ENCODE peak calls at places on chromosomes 2 and 18, in seven cellular contexts. G is tibial artery, N is Peyer's patch, K is tibial nerve, O is small intestine, R is right lobe of liver, H is adrenal gland. P is an unnamed sample.
A peak's percentile ranks its signal among the peaks of the same experiment; 100 is the strongest.

GRCh38 chr2:184472481-184472880 is 125.8 kb upstream of the ZNF804A start:
- DNase-seq in G (no peak), N (no peak), K (no peak), O (no peak), R (no peak), H (no peak), P (no peak)

GRCh38 chr2:120907822-120908221 is 172.2 kb downstream of the GLI2 start:
- DNase-seq in G (no peak), N (no peak), K (no peak), O (no peak), R (no peak), H (no peak), P (peak; percentile 29)

GRCh38 chr18:3180325-3180724 is 39.4 kb downstream of the MYOM1 start:
- DNase-seq in G (no peak), N (no peak), K (no peak), O (no peak), R (no peak), H (no peak), P (no peak)

GRCh38 chr2:119486196-119486827 is 38.0 kb downstream of the SCTR start:
- DNase-seq in G (no peak), N (no peak), K (no peak), O (no peak), R (no peak), H (no peak), P (no peak)

GRCh38 chr18:35159782-35160181 is 81.1 kb upstream of the ZNF397 start:
- DNase-seq in G (no peak), N (no peak), K (no peak), O (no peak), R (no peak), H (no peak), P (no peak)

GRCh38 chr2:69615078-69615630 is 28.4 kb downstream of the AAK1 start:
- DNase-seq in G (no peak), N (no peak), K (no peak), O (no peak), R (no peak), H (no peak), P (no peak)

GRCh38 chr2:75606851-75607798 is 39.5 kb upstream of the MRPL19 start:
- DNase-seq in G (no peak), N (no peak), K (no peak), O (no peak), R (no peak), H (no peak), P (no peak)

GRCh38 chr2:46329803-46330775 is 32.9 kb downstream of the EPAS1 start:
- DNase-seq in G (no peak), N (no peak), K (no peak), O (no peak), R (no peak), H (peak; percentile 59), P (no peak)

GRCh38 chr2:53913721-53914120 is 54.0 kb upstream of the GPR75 start:
- DNase-seq in G (no peak), N (no peak), K (no peak), O (no peak), R (no peak), H (peak; percentile 4), P (no peak)

GRCh38 chr2:237904806-237905599 is 45.6 kb downstream of the RAMP1 start:
- DNase-seq in G (peak; percentile 93), N (peak; percentile 50), K (no peak), O (no peak), R (no peak), H (peak; percentile 46), P (no peak)

GRCh38 chr18:59229681-59230443 is 9.9 kb downstream of the GRP start:
- DNase-seq in G (no peak), N (no peak), K (no peak), O (no peak), R (no peak), H (no peak), P (no peak)

GRCh38 chr2:238995634-238996033 is 147.7 kb downstream of the TWIST2 start:
- DNase-seq in G (no peak), N (no peak), K (no peak), O (no peak), R (no peak), H (no peak), P (no peak)

GRCh38 chr2:219509780-219510511 is 4.3 kb upstream of the ASIC4 start:
- DNase-seq in G (peak; percentile 81), N (peak; percentile 72), K (no peak), O (peak; percentile 43), R (peak; percentile 54), H (peak; percentile 64), P (peak; percentile 97)

GRCh38 chr2:156673271-156673615 is 237.1 kb downstream of the GPD2 start:
- DNase-seq in G (no peak), N (no peak), K (no peak), O (no peak), R (no peak), H (no peak), P (no peak)

GRCh38 chr2:18149660-18150246 is 271.3 kb downstream of the KCNS3 start:
- DNase-seq in G (no peak), N (no peak), K (no peak), O (peak; percentile 28), R (no peak), H (no peak), P (no peak)

GRCh38 chr2:156192468-156192867 is 140.1 kb downstream of the NR4A2 start:
- DNase-seq in G (no peak), N (no peak), K (no peak), O (no peak), R (no peak), H (peak; percentile 2), P (no peak)

GRCh38 chr18:26710460-26711096 is 154.9 kb downstream of the AQP4 start:
- DNase-seq in G (no peak), N (no peak), K (no peak), O (no peak), R (no peak), H (no peak), P (no peak)

GRCh38 chr2:235032466-235032865 is 80.6 kb downstream of the SH3BP4 start:
- DNase-seq in G (peak; percentile 38), N (no peak), K (no peak), O (no peak), R (no peak), H (no peak), P (no peak)

GRCh38 chr2:235030936-235031335 is 79.1 kb downstream of the SH3BP4 start:
- DNase-seq in G (no peak), N (no peak), K (no peak), O (no peak), R (no peak), H (no peak), P (no peak)

GRCh38 chr2:235032949-235033348 is 81.1 kb downstream of the SH3BP4 start:
- DNase-seq in G (peak; percentile 43), N (no peak), K (no peak), O (no peak), R (no peak), H (no peak), P (no peak)

GRCh38 chr2:235030126-235030525 is 78.3 kb downstream of the SH3BP4 start:
- DNase-seq in G (no peak), N (no peak), K (no peak), O (no peak), R (no peak), H (no peak), P (no peak)

DNA sequence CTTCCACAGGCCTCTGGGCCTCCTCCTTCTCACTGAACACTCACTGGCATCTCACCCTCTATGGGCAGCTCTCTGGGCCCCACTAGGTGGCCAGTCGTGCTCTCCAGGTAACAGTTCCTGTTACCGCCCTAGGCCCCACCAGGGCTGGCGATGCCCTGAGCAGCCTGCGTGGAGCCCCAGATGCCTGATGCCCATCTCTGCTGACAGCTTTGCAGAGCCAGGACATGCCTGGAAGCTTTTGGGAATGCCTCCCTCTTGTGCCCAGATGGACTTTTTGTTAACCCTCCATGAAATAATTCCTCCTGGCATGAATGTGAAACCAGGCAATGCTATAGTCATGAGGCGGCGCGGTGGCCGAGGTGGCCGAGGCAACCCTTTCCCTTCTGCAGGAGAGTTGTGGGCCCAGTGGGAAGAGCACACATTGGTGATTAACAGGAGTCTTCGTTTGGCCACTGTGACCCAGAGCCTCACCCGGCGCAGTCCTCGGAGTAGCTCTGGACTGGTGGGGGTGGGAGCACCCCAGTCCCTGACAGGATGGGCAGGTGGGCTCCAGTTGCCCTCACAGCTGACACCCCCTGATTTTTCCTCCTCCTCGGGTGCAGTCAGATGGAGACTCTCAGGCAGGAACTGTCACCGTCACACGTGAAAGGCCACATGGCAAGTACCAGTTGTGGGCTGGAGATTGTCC is 80.0 kb downstream of the SH3BP4 start:
- DNase-seq in G (no peak), N (no peak), K (no peak), O (no peak), R (no peak), H (no peak), P (no peak)
- H3K36me3 ChIP-seq in G (peaks cover 21% of the 10 kb centered on the region), N (no peaks in the 10 kb centered on the region), K (no peaks in the 10 kb centered on the region), O (no peaks in the 10 kb centered on the region), R (no peaks in the 10 kb centered on the region), H (no peaks in the 10 kb centered on the region), P (peaks cover 71% of the 10 kb centered on the region)

GRCh38 chr2:190017837-190018236 is 44.7 kb downstream of the MSTN start:
- DNase-seq in G (no peak), N (no peak), K (no peak), O (no peak), R (no peak), H (no peak), P (no peak)
- H3K9me3 ChIP-seq in G (no peaks in the 10 kb centered on the region), N (no peaks in the 10 kb centered on the region), K (no peaks in the 10 kb centered on the region), O (no peaks in the 10 kb centered on the region), R (no peaks in the 10 kb centered on the region), H (no peaks in the 10 kb centered on the region), P (peaks cover 4% of the 10 kb centered on the region)

GRCh38 chr18:13452851-13453524 is 234.4 kb downstream of the LDLRAD4 start:
- DNase-seq in G (peak; percentile 48), N (no peak), K (no peak), O (no peak), R (peak; percentile 23), H (no peak), P (no peak)
- H3K36me3 ChIP-seq in G (no peaks in the 10 kb centered on the region), N (no peaks in the 10 kb centered on the region), K (no peaks in the 10 kb centered on the region), O (no peaks in the 10 kb centered on the region), R (no peaks in the 10 kb centered on the region), H (no peaks in the 10 kb centered on the region), P (no peaks in the 10 kb centered on the region)

GRCh38 chr18:78893396-78894305 is 86.0 kb upstream of the SALL3 start:
- DNase-seq in G (no peak), N (no peak), K (no peak), O (no peak), R (no peak), H (no peak), P (no peak)

GRCh38 chr18:78898635-78899034 is 81.0 kb upstream of the SALL3 start:
- DNase-seq in G (no peak), N (no peak), K (no peak), O (no peak), R (no peak), H (no peak), P (no peak)

GRCh38 chr18:78898066-78898465 is 81.6 kb upstream of the SALL3 start:
- DNase-seq in G (no peak), N (no peak), K (no peak), O (no peak), R (no peak), H (no peak), P (no peak)

GRCh38 chr18:78895207-78896001 is 84.2 kb upstream of the SALL3 start:
- DNase-seq in G (no peak), N (no peak), K (no peak), O (no peak), R (no peak), H (no peak), P (no peak)

DNA sequence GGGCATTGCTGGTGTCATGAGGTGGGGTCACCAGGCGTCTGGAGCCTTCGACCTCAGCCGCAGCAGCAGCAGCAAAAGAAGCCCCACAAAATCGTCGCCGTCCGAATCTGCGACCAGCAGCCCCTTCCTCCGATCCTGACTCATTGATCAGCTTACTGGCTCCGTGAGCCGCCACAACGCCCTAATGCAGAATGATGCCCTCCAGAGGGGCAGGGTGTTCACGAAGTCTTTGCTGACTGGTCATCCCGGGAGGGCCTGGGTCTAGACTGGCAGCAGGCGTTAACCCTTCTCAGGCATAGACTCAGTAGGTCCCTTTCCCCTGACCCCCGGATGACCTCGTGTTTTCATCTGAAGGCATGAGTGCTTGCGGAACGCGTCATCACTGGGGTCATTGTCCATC is 83.5 kb upstream of the SALL3 start:
- DNase-seq in G (no peak), N (no peak), K (no peak), O (no peak), R (no peak), H (no peak), P (no peak)
- H3K9me3 ChIP-seq in G (no peaks in the 10 kb centered on the region), N (no peaks in the 10 kb centered on the region), K (no peaks in the 10 kb centered on the region), O (no peaks in the 10 kb centered on the region), R (no peaks in the 10 kb centered on the region), H (no peaks in the 10 kb centered on the region), P (peaks cover 4% of the 10 kb centered on the region)

P was measured in WERI-Rb-1.